ENCODE peak calls at places on chromosomes 13 and 19, in seven cellular contexts. D is H9, I is neuronal stem cell, P is IMR-90, N is H1, F is mesenchymal stem cell, J is trophoblast cell. C is an unnamed sample.

GRCh38 chr19:38733493-38734175 is 10.6 kb downstream of the CAPN12 start:
- DNase-seq in D (peak), I (no peak), P (no peak), N (no peak), F (peak), J (no peak), C (no peak)

GRCh38 chr13:99883805-99884204 is 87.8 kb downstream of the ZIC5 start:
- DNase-seq in D (no peak), I (no peak), P (no peak), N (peak), F (no peak), J (no peak), C (no peak)

GRCh38 chr19:35596366-35596999 is 10.5 kb downstream of the PMIS2 start:
- DNase-seq in D (no peak), I (no peak), P (no peak), N (no peak), F (peak), J (no peak), C (peak)

GRCh38 chr19:17213334-17213733 is 1.8 kb upstream of the USE1 start:
- DNase-seq in D (no peak), I (no peak), P (no peak), N (no peak), F (no peak), J (no peak), C (no peak)

GRCh38 chr13:102020611-102021216 is 381.1 kb downstream of the FGF14 start:
- DNase-seq in D (no peak), I (no peak), P (no peak), N (no peak), F (no peak), J (peak), C (no peak)

GRCh38 chr19:30558793-30559192 is 186.6 kb downstream of the ZNF536 start:
- DNase-seq in D (no peak), I (no peak), P (no peak), N (no peak), F (no peak), J (no peak), C (no peak)

GRCh38 chr13:113650275-113650674 is 7.7 kb downstream of the ATP4B start:
- DNase-seq in D (no peak), I (no peak), P (no peak), N (no peak), F (no peak), J (no peak), C (no peak)

GRCh38 chr13:90938848-90939247 is 408.6 kb upstream of the MIR17HG start:
- DNase-seq in D (no peak), I (no peak), P (no peak), N (no peak), F (no peak), J (no peak), C (no peak)

GRCh38 chr13:87777395-87777794 is 106.2 kb downstream of the SLITRK5 start:
- DNase-seq in D (no peak), I (no peak), P (no peak), N (no peak), F (peak), J (no peak), C (peak)

GRCh38 chr19:35516310-35516709 is 2.9 kb upstream of the DMKN start:
- DNase-seq in D (no peak), I (no peak), P (no peak), N (no peak), F (no peak), J (no peak), C (no peak)

GRCh38 chr13:22316494-22317025 is 645.7 kb downstream of the FGF9 start:
- DNase-seq in D (no peak), I (no peak), P (no peak), N (no peak), F (no peak), J (no peak), C (no peak)

GRCh38 chr13:97005631-97006262 is 11.5 kb upstream of the OXGR1 start:
- DNase-seq in D (no peak), I (no peak), P (peak), N (no peak), F (peak), J (peak), C (no peak)

GRCh38 chr13:76980075-76980718 is 11.7 kb upstream of the CLN5 start:
- DNase-seq in D (peak), I (peak), P (peak), N (peak), F (peak), J (peak), C (peak)

GRCh38 chr13:33228645-33229445 is 56.7 kb downstream of the STARD13 start:
- DNase-seq in D (no peak), I (no peak), P (peak), N (no peak), F (peak), J (peak), C (peak)

GRCh38 chr13:27203186-27203585 is 31.6 kb upstream of the USP12 start:
- DNase-seq in D (no peak), I (no peak), P (no peak), N (no peak), F (no peak), J (no peak), C (no peak)

GRCh38 chr13:114230575-114230974 is 4.1 kb upstream of the CDC16 start:
- DNase-seq in D (no peak), I (no peak), P (no peak), N (no peak), F (no peak), J (no peak), C (no peak)

GRCh38 chr13:30739646-30740642 is 4.6 kb downstream of the ALOX5AP start:
- DNase-seq in D (no peak), I (no peak), P (peak), N (no peak), F (peak), J (peak), C (peak)

GRCh38 chr13:101520672-101521071 is 68.2 kb downstream of the ITGBL1 start:
- DNase-seq in D (no peak), I (no peak), P (peak), N (no peak), F (peak), J (no peak), C (no peak)

GRCh38 chr19:42542791-42543190 is 14.5 kb upstream of the CEACAM1 start:
- DNase-seq in D (no peak), I (no peak), P (no peak), N (no peak), F (no peak), J (no peak), C (no peak)

GRCh38 chr13:40770934-40771618 is at the start of gene MRPS31:
- DNase-seq in D (peak), I (peak), P (peak), N (peak), F (peak), J (peak), C (peak)

GRCh38 chr13:111474136-111475002 is 153.9 kb downstream of the TEX29 start:
- DNase-seq in D (peak), I (peak), P (peak), N (peak), F (peak), J (peak), C (peak)

GRCh38 chr13:104773775-104774174 is 1707.6 kb upstream of the SLC10A2 start:
- DNase-seq in D (no peak), I (peak), P (peak), N (peak), F (peak), J (peak), C (peak)

GRCh38 chr19:44024900-44025216 is 321 bp upstream of the ZNF222 start:
- DNase-seq in D (no peak), I (no peak), P (no peak), N (no peak), F (no peak), J (no peak), C (no peak)

GRCh38 chr13:98427331-98427995 is 149.4 kb downstream of the STK24 start:
- DNase-seq in D (no peak), I (no peak), P (no peak), N (no peak), F (no peak), J (no peak), C (no peak)

GRCh38 chr19:16367269-16367683 is 42.6 kb downstream of the KLF2 start:
- DNase-seq in D (no peak), I (no peak), P (no peak), N (no peak), F (no peak), J (no peak), C (no peak)

GRCh38 chr13:72424059-72424458 is 303.4 kb downstream of the MZT1 start:
- DNase-seq in D (no peak), I (no peak), P (no peak), N (no peak), F (no peak), J (no peak), C (peak)

GRCh38 chr13:110376120-110376519 is 69.0 kb downstream of the COL4A2 start:
- DNase-seq in D (no peak), I (no peak), P (no peak), N (no peak), F (peak), J (peak), C (no peak)

GRCh38 chr19:16369664-16370576 is 45.3 kb downstream of the KLF2 start:
- DNase-seq in D (no peak), I (no peak), P (no peak), N (no peak), F (no peak), J (no peak), C (no peak)

GRCh38 chr13:20997301-20998061 is 63.9 kb downstream of the LATS2 start:
- DNase-seq in D (peak), I (no peak), P (peak), N (no peak), F (peak), J (peak), C (peak)

GRCh38 chr19:7940841-7941240 is 2.6 kb downstream of the TIMM44 start:
- DNase-seq in D (no peak), I (no peak), P (no peak), N (no peak), F (no peak), J (no peak), C (no peak)

GRCh38 chr19:47280183-47280797 is 5.6 kb downstream of the INAFM1 start:
- DNase-seq in D (peak), I (no peak), P (no peak), N (peak), F (peak), J (peak), C (peak)

GRCh38 chr13:30848332-30849027 is 57.6 kb upstream of the MEDAG start:
- DNase-seq in D (no peak), I (no peak), P (no peak), N (no peak), F (no peak), J (no peak), C (no peak)

GRCh38 chr19:33477781-33478180 is 43.8 kb downstream of the PEPD start:
- DNase-seq in D (no peak), I (no peak), P (peak), N (no peak), F (no peak), J (no peak), C (no peak)

GRCh38 chr13:38781539-38781938 is 94.7 kb downstream of the FREM2 start:
- DNase-seq in D (no peak), I (no peak), P (no peak), N (no peak), F (no peak), J (no peak), C (no peak)

GRCh38 chr13:84037937-84038464 is 155.7 kb upstream of the SLITRK1 start:
- DNase-seq in D (no peak), I (no peak), P (no peak), N (no peak), F (no peak), J (no peak), C (peak)

GRCh38 chr13:113288880-113289279 is 8.2 kb upstream of the LAMP1 start:
- DNase-seq in D (no peak), I (no peak), P (no peak), N (no peak), F (no peak), J (no peak), C (no peak)

GRCh38 chr19:13436352-13436751 is 69.9 kb downstream of the CACNA1A start:
- DNase-seq in D (no peak), I (no peak), P (no peak), N (no peak), F (no peak), J (no peak), C (no peak)

GRCh38 chr19:1279782-1280341 is 4.5 kb downstream of the FAM174C start:
- DNase-seq in D (peak), I (peak), P (peak), N (peak), F (peak), J (peak), C (peak)

GRCh38 chr13:66994097-66994496 is 236.0 kb downstream of the PCDH9 start:
- DNase-seq in D (peak), I (peak), P (peak), N (peak), F (peak), J (peak), C (peak)

GRCh38 chr13:107480130-107480529 is 735.2 kb downstream of the LIG4 start:
- DNase-seq in D (no peak), I (no peak), P (peak), N (no peak), F (no peak), J (no peak), C (no peak)
- H3K4ac ChIP-seq in D (no peak), I (no peak), P (no peak), N (no peak), F (no peak), J (no peak), C (no peak)

GRCh38 chr13:74329978-74330377 is 195.8 kb upstream of the KLF12 start:
- DNase-seq in D (no peak), I (no peak), P (no peak), N (no peak), F (no peak), J (peak), C (no peak)
- H3K4ac ChIP-seq in D (no peak), I (no peak), P (no peak), N (no peak), F (no peak), J (no peak), C (no peak)

DNA sequence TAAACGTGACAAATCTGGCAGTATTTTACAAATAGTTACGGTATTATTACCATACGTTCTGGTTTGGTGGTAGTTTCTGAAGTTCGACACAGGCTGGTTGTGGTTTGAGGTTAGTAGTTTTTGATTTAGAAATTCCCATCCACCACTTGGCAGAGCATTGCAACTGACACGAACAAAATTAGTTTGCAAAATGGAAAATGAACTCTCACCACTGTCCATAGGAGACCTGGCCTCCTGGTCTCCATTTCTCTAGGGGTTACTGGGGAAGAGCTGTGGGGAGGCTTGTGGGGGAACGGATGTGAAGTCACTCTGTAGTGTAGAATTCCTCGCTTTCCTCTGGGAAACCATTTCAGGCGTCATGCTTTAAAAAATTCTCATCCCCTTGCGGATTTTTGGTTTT is 321.5 kb upstream of the MAB21L1 start:
- DNase-seq in D (no peak), I (no peak), P (no peak), N (no peak), F (no peak), J (no peak), C (no peak)
- H3K4ac ChIP-seq in D (no peak), I (no peak), P (no peak), N (no peak), F (no peak), J (no peak), C (no peak)

DNA sequence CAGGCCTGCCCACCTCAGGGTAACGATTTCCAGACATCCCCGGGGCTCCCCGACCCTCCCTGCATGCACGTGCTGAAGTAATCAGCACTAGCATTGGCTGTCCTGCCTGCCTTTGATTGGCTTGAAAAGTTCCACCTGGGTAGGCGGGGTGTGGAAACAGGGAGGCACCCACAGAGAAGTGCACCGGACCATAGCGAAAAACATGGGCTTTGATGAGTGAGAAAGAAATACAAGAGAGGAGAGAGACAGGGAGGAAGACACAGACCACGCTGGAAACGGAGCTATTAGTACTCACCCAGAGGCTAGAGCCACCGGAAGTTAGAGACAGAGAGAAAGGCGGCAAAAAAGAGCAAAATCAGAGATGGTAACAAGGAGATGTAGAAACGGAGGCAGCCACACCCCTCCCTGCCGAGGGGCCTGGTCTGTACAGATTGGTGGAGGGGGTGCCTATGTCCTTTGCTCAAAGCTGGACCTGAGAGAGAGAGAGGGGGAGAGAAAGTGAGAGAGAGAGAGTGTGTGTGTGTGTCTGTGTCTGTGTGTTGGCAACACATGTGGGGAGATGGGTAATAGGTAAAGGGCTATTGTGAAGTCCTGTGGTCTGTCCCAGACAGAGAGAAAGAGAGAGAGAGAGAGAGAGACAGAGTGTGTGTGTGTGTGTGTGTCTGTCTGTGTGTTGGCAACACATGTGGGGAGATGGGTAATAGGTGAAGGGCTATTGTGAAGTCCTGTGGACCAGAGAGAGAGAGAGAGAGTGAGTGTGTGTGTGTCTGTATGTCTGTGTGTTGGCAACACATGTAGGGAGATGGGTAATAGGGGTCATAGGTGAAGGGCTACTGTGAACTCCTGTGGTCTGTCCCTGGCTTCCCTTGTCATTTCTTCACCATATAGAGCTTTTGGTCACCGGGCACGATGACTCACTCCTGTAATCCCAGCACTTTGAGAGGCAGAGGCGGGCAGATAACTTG is 2.9 kb downstream of the CGB3 start:
- DNase-seq in D (no peak), I (no peak), P (peak), N (no peak), F (peak), J (no peak), C (no peak)
- H3K4ac ChIP-seq in D (no peak), I (no peak), P (peak), N (no peak), F (no peak), J (no peak), C (no peak)

GRCh38 chr19:10963865-10964264 is 3.0 kb downstream of the SMARCA4 start:
- DNase-seq in D (no peak), I (no peak), P (no peak), N (no peak), F (no peak), J (no peak), C (no peak)

GRCh38 chr19:10962863-10963262 is 2.0 kb downstream of the SMARCA4 start:
- DNase-seq in D (no peak), I (no peak), P (no peak), N (no peak), F (no peak), J (no peak), C (no peak)

GRCh38 chr19:10960314-10961072 is at the start of gene SMARCA4:
- DNase-seq in D (peak), I (peak), P (peak), N (peak), F (peak), J (peak), C (peak)

GRCh38 chr19:10961763-10962536 is 1.1 kb downstream of the SMARCA4 start:
- DNase-seq in D (no peak), I (peak), P (peak), N (no peak), F (peak), J (peak), C (peak)

DNA sequence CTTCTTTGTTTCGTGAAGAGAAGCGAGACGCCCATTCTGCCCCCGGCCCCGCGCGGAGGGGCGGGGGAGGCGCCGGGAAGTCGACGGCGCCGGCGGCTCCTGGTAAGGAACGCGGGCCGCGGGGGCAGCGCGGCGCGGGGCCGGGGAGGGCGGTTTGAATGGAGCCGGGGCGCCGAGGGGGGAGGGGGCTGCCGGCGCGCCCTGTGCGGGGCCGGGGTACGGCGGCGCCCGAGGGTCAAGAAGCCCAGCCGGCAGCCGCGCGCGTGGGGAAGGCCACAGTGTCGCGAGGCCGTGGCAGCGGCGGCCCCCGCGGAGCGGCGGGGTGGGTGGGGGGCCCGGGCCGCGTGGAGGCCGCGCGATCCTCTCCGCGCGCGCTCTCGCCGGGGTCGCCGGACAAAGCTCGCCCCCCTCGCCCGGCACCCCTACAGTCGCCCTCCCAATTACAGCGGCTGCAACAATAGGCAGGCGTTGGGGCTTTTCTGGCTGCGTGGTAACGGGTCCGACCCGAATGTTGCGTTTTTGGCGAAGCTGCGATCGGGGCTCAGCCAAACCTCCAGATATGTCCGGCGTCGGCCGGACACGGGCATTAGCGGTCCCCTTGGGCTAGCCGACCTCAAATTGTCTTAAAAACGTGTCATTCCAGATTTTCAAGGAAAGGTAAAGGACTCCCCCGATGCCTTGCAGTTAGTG is 388 bp downstream of the SMARCA4 start:
- DNase-seq in D (peak), I (peak), P (no peak), N (peak), F (no peak), J (peak), C (peak)
- H3K4ac ChIP-seq in D (no peak), I (peak), P (peak), N (peak), F (peak), J (peak), C (peak)

DNA sequence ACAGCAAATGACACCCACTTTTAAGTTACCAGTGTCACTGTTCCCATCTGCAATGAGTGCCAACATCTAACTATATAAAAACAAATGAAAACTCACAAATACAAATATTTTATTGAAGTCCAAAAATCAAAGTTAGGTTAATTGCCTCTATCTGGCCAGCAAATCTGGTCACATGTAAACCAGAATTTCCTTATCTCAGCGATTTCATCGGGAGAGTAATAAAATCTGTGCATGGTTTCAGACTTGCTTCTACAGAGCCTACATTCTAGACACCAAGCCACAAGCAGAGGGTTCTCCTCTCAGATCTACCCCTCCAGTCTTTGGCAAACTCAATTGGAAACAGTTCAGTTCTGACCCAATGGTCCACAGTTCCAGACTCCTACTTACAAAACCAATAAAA is 189.6 kb downstream of the ABCC4 start:
- DNase-seq in D (no peak), I (no peak), P (no peak), N (no peak), F (no peak), J (no peak), C (no peak)
- H3K4ac ChIP-seq in D (no peak), I (no peak), P (no peak), N (no peak), F (no peak), J (no peak), C (no peak)

C was measured in mesendoderm.